ENCODE peak calls at places on chromosomes 1 and 21, in seven cellular contexts. G, Z, D, T, N, Q and J are unnamed samples.
A peak's percentile ranks its signal among the peaks of the same experiment; 100 is the strongest.

GRCh38 chr21:45558044-45558721 is 15.9 kb upstream of the SLC19A1 start:
- DNase-seq in G (no peak), Z (no peak), D (no peak), T (no peak), N (no peak), Q (no peak), J (no peak)

GRCh38 chr1:77068013-77068412 is 151.2 kb downstream of the PIGK start:
- DNase-seq in G (peak; percentile 65), Z (no peak), D (no peak), T (peak; percentile 58), N (no peak), Q (no peak), J (peak; percentile 15)

GRCh38 chr1:94362466-94363058 is 55.6 kb upstream of the ABCD3 start:
- DNase-seq in G (no peak), Z (peak; percentile 50), D (no peak), T (no peak), N (no peak), Q (peak; percentile 24), J (no peak)

GRCh38 chr1:115184260-115184950 is 95.1 kb upstream of the TSPAN2 start:
- DNase-seq in G (no peak), Z (peak; percentile 60), D (no peak), T (no peak), N (no peak), Q (no peak), J (no peak)

GRCh38 chr21:43211085-43212071 is 42.6 kb downstream of the CRYAA start:
- DNase-seq in G (peak; percentile 63), Z (peak; percentile 8), D (no peak), T (peak; percentile 59), N (no peak), Q (no peak), J (peak; percentile 4)

GRCh38 chr1:229184066-229184465 is 86.8 kb upstream of the RAB4A start:
- DNase-seq in G (no peak), Z (no peak), D (no peak), T (no peak), N (no peak), Q (no peak), J (no peak)

GRCh38 chr1:111227875-111228747 is 598 bp downstream of the CHI3L2 start:
- DNase-seq in G (no peak), Z (peak; percentile 94), D (no peak), T (no peak), N (peak; percentile 43), Q (peak; percentile 93), J (peak; percentile 71)

GRCh38 chr1:212754715-212755114 is 36.9 kb downstream of the NSL1 start:
- DNase-seq in G (peak; percentile 33), Z (no peak), D (no peak), T (no peak), N (peak; percentile 24), Q (no peak), J (no peak)

GRCh38 chr1:168609133-168609715 is 32.8 kb downstream of the XCL1 start:
- DNase-seq in G (peak; percentile 36), Z (peak; percentile 72), D (no peak), T (peak; percentile 60), N (peak; percentile 63), Q (peak; percentile 5), J (no peak)

GRCh38 chr1:52368383-52369172 is 2.6 kb upstream of the CC2D1B start:
- DNase-seq in G (peak; percentile 86), Z (peak; percentile 46), D (peak; percentile 54), T (peak; percentile 76), N (peak; percentile 56), Q (peak; percentile 32), J (peak; percentile 48)

GRCh38 chr1:58738873-58739272 is 39.0 kb upstream of the MYSM1 start:
- DNase-seq in G (no peak), Z (no peak), D (no peak), T (no peak), N (no peak), Q (no peak), J (no peak)

GRCh38 chr1:97930472-97930871 is 9.6 kb upstream of the DPYD start:
- DNase-seq in G (no peak), Z (peak; percentile 23), D (no peak), T (no peak), N (no peak), Q (no peak), J (no peak)

GRCh38 chr1:155207578-155208405 is at the start of gene THBS3:
- DNase-seq in G (peak; percentile 61), Z (peak; percentile 57), D (peak; percentile 77), T (peak; percentile 64), N (peak; percentile 46), Q (peak; percentile 12), J (no peak)

GRCh38 chr21:15000076-15000475 is 64.7 kb downstream of the NRIP1 start:
- DNase-seq in G (no peak), Z (peak; percentile 88), D (no peak), T (no peak), N (peak; percentile 49), Q (peak; percentile 68), J (no peak)

GRCh38 chr1:39170731-39171375 is 33.6 kb upstream of the MACF1 start:
- DNase-seq in G (peak; percentile 84), Z (no peak), D (peak; percentile 66), T (peak; percentile 61), N (peak; percentile 80), Q (peak; percentile 51), J (no peak)

DNA sequence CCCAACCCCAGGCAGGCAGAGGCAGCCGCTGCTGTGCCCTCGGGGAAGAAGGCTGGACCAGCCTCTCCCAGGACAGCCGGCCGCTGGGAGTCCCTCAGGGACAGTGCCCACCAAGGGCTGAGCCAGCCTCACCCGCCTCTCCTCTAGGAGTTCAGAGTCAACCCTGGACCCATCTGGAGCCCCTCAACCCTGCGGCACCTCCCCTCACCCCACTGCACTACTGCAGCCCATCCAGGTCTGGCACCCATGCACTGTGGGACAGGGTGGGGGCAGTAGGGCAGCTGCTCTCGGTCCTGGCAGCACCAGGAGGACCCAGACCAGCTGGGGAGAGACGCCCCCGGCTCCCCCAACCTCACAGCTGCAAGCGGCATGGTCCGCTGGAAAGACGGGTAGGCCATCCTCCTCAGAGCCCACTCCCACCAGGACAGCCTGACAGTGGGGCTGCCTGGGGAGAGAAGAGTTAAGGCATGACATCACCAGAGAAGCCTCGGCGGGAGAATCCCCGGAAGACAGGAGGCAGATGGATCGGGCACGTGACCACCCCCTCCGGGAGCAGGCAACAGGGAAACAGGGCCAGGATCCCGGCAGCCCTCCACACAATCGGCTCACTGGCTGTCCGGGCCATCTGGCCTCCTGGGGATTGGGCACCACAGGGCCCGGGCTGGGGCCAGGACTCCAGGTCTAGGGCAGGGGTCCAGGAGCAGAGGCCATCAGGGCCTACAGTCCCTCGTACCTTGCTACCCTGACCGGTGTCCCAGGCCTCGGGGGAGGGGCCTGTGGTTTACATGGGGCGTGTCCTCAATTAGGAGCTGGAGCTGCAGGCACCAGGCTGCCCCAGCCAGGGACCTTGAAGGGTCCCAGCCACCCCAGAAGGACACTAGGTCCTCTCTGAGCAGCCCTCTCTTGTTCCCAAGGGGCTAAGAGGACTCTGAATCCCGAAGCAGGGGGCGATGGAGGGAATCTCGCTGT is 3.1 kb downstream of the ACAP3 start:
- DNase-seq in G (peak; percentile 65), Z (peak; percentile 73), D (no peak), T (peak; percentile 85), N (peak; percentile 92), Q (peak; percentile 84), J (no peak)
- H2AFZ ChIP-seq in G (no peak overlapping the region), Z (no peak overlapping the region), D (peak overlapping the region; percentile 79), T (no peak overlapping the region), N (no peak overlapping the region), Q (peak overlapping the region; percentile 87), J (no peak overlapping the region)

DNA sequence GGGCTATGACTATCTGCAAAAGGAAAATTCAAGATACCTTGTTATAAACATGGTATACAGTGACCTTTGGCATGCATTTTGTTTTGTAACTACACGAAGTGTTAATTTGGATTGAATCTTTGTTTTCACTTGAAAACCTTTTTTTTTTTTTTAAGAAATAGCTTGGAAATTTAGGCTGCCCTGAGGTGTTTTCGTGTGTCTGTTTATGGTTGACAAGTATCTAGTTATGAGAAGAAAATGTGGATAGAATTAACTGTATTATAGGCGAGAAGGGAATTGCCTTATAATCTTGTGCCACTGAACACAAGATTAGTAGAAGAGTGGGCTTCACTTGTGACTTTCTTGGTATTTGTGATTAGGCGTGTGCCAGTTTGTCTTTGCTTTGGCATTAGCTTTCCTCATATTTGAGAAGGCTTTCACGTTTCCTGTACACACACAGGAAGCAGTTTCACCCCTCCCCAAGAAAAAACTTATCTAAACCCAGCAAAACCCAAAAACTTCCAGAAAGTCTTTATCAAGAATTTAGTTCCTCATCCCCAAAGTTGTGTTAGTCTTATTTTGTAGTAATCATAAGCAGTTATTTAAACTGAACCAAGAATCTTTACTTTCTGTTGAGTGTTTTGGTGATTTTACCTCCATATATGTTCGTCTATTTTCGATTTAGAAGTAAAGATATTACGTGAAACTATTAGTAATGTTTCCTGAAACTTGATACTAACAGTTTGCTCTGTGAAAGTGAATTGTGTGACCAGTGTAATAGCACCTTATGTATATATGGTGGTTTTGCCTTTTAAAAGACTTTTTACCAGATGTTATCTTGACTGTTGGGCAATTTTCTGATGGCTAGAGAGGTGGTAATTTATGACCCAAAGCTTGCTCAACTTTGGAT is 3.8 kb downstream of the DYRK1A start:
- DNase-seq in G (no peak), Z (peak; percentile 65), D (no peak), T (no peak), N (peak; percentile 75), Q (peak; percentile 85), J (no peak)
- H2AFZ ChIP-seq in G (no peak overlapping the region), Z (no peak overlapping the region), D (no peak overlapping the region), T (no peak overlapping the region), N (no peak overlapping the region), Q (no peak overlapping the region), J (no peak overlapping the region)

DNA sequence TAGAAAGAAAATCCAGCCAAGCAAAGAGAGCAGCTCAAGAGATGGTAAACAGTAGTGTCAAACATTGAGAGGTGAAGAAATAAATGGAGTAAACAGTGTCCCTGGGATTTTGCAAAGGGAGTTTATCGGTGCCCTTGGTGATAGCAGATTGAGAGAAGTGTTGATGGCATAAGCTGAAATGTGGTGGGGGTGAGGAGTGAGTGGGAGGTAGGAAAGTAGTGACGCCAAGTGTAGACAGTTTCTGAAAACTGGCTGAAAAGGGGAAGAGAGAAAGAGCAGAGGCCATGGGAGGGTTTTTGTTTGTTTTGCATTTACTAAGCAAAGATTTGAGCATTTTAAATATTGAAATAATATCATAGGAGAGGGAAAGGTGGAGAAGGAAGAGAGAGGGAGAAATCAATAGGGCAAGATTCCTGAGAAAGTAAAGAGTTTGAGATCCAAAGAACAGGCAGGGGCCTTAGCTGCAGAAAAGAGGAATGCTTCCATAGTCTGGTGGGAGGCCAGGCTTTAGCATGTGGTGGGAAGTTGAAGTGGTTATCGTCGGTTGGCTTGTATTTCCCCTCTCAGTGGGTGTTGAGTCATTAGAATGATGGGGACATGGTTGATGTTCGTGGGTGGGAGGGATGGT is 26.9 kb upstream of the RASAL2 start:
- DNase-seq in G (no peak), Z (peak; percentile 51), D (no peak), T (no peak), N (no peak), Q (no peak), J (no peak)
- H2AFZ ChIP-seq in G (peak overlapping the region; percentile 39), Z (no peak overlapping the region), D (no peak overlapping the region), T (no peak overlapping the region), N (no peak overlapping the region), Q (peak overlapping the region; percentile 45), J (no peak overlapping the region)

DNA sequence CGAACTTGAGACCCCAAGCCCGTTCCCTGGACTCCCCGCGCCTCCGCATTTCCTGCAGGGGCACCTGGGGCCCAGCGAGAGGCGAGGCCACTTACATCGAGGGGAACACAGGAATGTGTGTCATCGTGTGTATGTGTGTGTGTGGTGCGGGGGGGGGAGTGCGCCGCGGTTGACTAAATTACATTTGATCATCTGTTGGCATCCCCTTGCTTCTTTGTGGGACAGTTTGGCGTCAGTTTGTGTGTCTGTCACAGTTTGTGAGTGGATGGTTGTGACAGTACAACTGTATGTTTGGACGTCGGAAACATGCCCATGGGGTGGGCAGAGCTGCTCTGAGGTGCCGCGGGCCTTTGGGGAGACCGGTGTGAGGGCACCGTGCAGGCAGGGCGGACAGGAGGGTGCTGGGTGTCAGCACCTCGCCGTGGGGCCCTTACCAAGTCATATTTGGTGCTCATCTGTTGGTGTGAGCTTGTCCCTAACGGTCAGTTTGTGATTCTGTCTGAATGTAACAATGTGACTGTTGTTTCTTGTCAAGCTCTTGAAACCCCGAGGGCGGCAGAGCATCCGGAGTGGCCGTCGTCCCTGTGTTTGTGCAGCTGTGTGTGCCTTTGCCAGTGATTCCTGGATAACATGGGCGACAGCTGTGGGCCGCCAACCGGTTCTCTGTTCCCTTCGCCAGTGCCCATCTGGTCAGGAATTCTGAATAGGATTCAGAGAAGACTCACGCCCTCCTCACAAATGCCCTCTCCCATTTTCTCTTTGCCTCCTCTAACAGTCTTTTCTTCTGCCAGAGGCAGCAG is 899 bp downstream of the OPRD1 start:
- DNase-seq in G (no peak), Z (no peak), D (no peak), T (no peak), N (no peak), Q (no peak), J (no peak)
- H2AFZ ChIP-seq in G (peak overlapping the region; percentile 88), Z (no peak overlapping the region), D (peak overlapping the region; percentile 56), T (no peak overlapping the region), N (no peak overlapping the region), Q (peak overlapping the region; percentile 43), J (no peak overlapping the region)